ENCODE peak calls at places on chromosomes 3 and 15, in eight cellular contexts. One of them, this sample, is unnamed.

GRCh38 chr3:148955544-148956346 is 35.6 kb upstream of the GYG1 start:
- DNase-seq in breast epithelium: peak; percentile 75
- DNase-seq in endothelial cell of umbilical vein: peak; percentile 87
- DNase-seq in heart left ventricle: peak; percentile 53
- DNase-seq in HCT116: peak; percentile 48
- DNase-seq in tibial nerve: peak; percentile 91
- DNase-seq in IMR-90: peak; percentile 95
- DNase-seq in stomach: peak; percentile 39
- DNase-seq in this sample: peak; percentile 93

GRCh38 chr3:45793482-45794176 is 2.7 kb downstream of the SLC6A20 start:
- DNase-seq in breast epithelium: peak; percentile 13
- DNase-seq in endothelial cell of umbilical vein: no peak
- DNase-seq in heart left ventricle: no peak
- DNase-seq in HCT116: no peak
- DNase-seq in tibial nerve: no peak
- DNase-seq in IMR-90: no peak
- DNase-seq in stomach: no peak
- DNase-seq in this sample: no peak

GRCh38 chr15:58522391-58522790 is 90.6 kb downstream of the LIPC start:
- DNase-seq in breast epithelium: no peak
- DNase-seq in endothelial cell of umbilical vein: no peak
- DNase-seq in heart left ventricle: no peak
- DNase-seq in HCT116: no peak
- DNase-seq in tibial nerve: no peak
- DNase-seq in IMR-90: no peak
- DNase-seq in stomach: no peak
- DNase-seq in this sample: no peak

GRCh38 chr3:57682284-57682683 is 10.6 kb downstream of the DENND6A start:
- DNase-seq in breast epithelium: no peak
- DNase-seq in endothelial cell of umbilical vein: no peak
- DNase-seq in heart left ventricle: no peak
- DNase-seq in HCT116: no peak
- DNase-seq in tibial nerve: no peak
- DNase-seq in IMR-90: peak; percentile 53
- DNase-seq in stomach: no peak
- DNase-seq in this sample: no peak

GRCh38 chr15:49062900-49063299 is 16.7 kb upstream of the SECISBP2L start:
- DNase-seq in breast epithelium: no peak
- DNase-seq in endothelial cell of umbilical vein: no peak
- DNase-seq in heart left ventricle: no peak
- DNase-seq in HCT116: no peak
- DNase-seq in tibial nerve: no peak
- DNase-seq in IMR-90: no peak
- DNase-seq in stomach: no peak
- DNase-seq in this sample: no peak

GRCh38 chr3:13539671-13540070 is 9.3 kb upstream of the FBLN2 start:
- DNase-seq in breast epithelium: no peak
- DNase-seq in endothelial cell of umbilical vein: no peak
- DNase-seq in heart left ventricle: no peak
- DNase-seq in HCT116: no peak
- DNase-seq in tibial nerve: no peak
- DNase-seq in IMR-90: peak; percentile 50
- DNase-seq in stomach: no peak
- DNase-seq in this sample: no peak

GRCh38 chr15:63836579-63836978 is 2.8 kb upstream of the HERC1 start:
- DNase-seq in breast epithelium: no peak
- DNase-seq in endothelial cell of umbilical vein: peak; percentile 99
- DNase-seq in heart left ventricle: no peak
- DNase-seq in HCT116: no peak
- DNase-seq in tibial nerve: no peak
- DNase-seq in IMR-90: no peak
- DNase-seq in stomach: no peak
- DNase-seq in this sample: no peak

GRCh38 chr3:50483374-50483773 is 20.1 kb downstream of the CACNA2D2 start:
- DNase-seq in breast epithelium: no peak
- DNase-seq in endothelial cell of umbilical vein: no peak
- DNase-seq in heart left ventricle: no peak
- DNase-seq in HCT116: no peak
- DNase-seq in tibial nerve: no peak
- DNase-seq in IMR-90: no peak
- DNase-seq in stomach: no peak
- DNase-seq in this sample: no peak

GRCh38 chr3:102025568-102025967 is 176.3 kb downstream of the NFKBIZ start:
- DNase-seq in breast epithelium: no peak
- DNase-seq in endothelial cell of umbilical vein: no peak
- DNase-seq in heart left ventricle: no peak
- DNase-seq in HCT116: no peak
- DNase-seq in tibial nerve: no peak
- DNase-seq in IMR-90: no peak
- DNase-seq in stomach: no peak
- DNase-seq in this sample: no peak

GRCh38 chr15:66472176-66472999 is 25.2 kb downstream of the SNAPC5 start:
- DNase-seq in breast epithelium: no peak
- DNase-seq in endothelial cell of umbilical vein: peak; percentile 41
- DNase-seq in heart left ventricle: no peak
- DNase-seq in HCT116: no peak
- DNase-seq in tibial nerve: no peak
- DNase-seq in IMR-90: peak; percentile 50
- DNase-seq in stomach: no peak
- DNase-seq in this sample: no peak

GRCh38 chr3:171266034-171266805 is 194.0 kb downstream of the TNIK start:
- DNase-seq in breast epithelium: no peak
- DNase-seq in endothelial cell of umbilical vein: peak; percentile 37
- DNase-seq in heart left ventricle: no peak
- DNase-seq in HCT116: no peak
- DNase-seq in tibial nerve: no peak
- DNase-seq in IMR-90: peak; percentile 41
- DNase-seq in stomach: no peak
- DNase-seq in this sample: no peak

GRCh38 chr3:141370065-141370533 is 1.8 kb downstream of the ZBTB38 start:
- DNase-seq in breast epithelium: peak; percentile 49
- DNase-seq in endothelial cell of umbilical vein: peak; percentile 94
- DNase-seq in heart left ventricle: peak; percentile 51
- DNase-seq in HCT116: peak; percentile 91
- DNase-seq in tibial nerve: peak; percentile 69
- DNase-seq in IMR-90: peak; percentile 90
- DNase-seq in stomach: peak; percentile 29
- DNase-seq in this sample: no peak

GRCh38 chr15:68220967-68221366 is 8.6 kb downstream of the CLN6 start:
- DNase-seq in breast epithelium: peak; percentile 2
- DNase-seq in endothelial cell of umbilical vein: no peak
- DNase-seq in heart left ventricle: no peak
- DNase-seq in HCT116: no peak
- DNase-seq in tibial nerve: no peak
- DNase-seq in IMR-90: no peak
- DNase-seq in stomach: no peak
- DNase-seq in this sample: no peak

GRCh38 chr3:112519424-112520001 is 20.2 kb upstream of the BTLA start:
- DNase-seq in breast epithelium: no peak
- DNase-seq in endothelial cell of umbilical vein: peak; percentile 79
- DNase-seq in heart left ventricle: peak; percentile 22
- DNase-seq in HCT116: peak; percentile 51
- DNase-seq in tibial nerve: peak; percentile 72
- DNase-seq in IMR-90: peak; percentile 78
- DNase-seq in stomach: no peak
- DNase-seq in this sample: no peak

GRCh38 chr15:62874933-62875625 is 167.5 kb upstream of the TPM1 start:
- DNase-seq in breast epithelium: no peak
- DNase-seq in endothelial cell of umbilical vein: no peak
- DNase-seq in heart left ventricle: no peak
- DNase-seq in HCT116: no peak
- DNase-seq in tibial nerve: no peak
- DNase-seq in IMR-90: no peak
- DNase-seq in stomach: no peak
- DNase-seq in this sample: no peak

DNA sequence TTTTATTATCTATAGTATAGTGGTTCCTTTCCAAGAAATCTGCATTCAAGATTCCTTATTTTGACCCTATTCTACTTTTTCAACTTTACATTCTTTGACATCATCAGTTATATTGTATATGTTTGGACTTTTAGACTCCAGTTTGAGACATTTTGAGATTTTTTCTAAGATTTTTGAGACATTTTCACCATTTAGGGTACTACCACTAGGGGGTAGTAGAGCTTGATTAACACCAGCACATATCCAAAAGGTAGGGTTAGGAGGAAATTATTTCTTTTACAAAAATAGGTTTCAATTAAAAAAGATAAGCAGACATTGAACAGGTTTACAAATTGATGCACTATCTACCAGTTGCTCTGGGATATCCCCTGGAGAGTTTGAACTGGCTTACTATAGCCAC is 262.5 kb downstream of the SCAPER start:
- DNase-seq in breast epithelium: no peak
- DNase-seq in endothelial cell of umbilical vein: no peak
- DNase-seq in heart left ventricle: no peak
- DNase-seq in HCT116: no peak
- DNase-seq in tibial nerve: no peak
- DNase-seq in IMR-90: no peak
- DNase-seq in stomach: no peak
- DNase-seq in this sample: no peak
- TF ChIP-seq CTCF in breast epithelium: no peak
- TF ChIP-seq CTCF in endothelial cell of umbilical vein: peak; percentile 9
- TF ChIP-seq CTCF in heart left ventricle: peak; percentile 48
- TF ChIP-seq CTCF in HCT116: peak; percentile 9
- TF ChIP-seq CTCF in tibial nerve: no peak
- TF ChIP-seq CTCF in IMR-90: peak; percentile 34
- TF ChIP-seq CTCF in stomach: no peak
- TF ChIP-seq CTCF in this sample: no peak

GRCh38 chr3:62938583-62938982 is 63.4 kb upstream of the CADPS start:
- DNase-seq in breast epithelium: no peak
- DNase-seq in endothelial cell of umbilical vein: no peak
- DNase-seq in heart left ventricle: no peak
- DNase-seq in HCT116: no peak
- DNase-seq in tibial nerve: no peak
- DNase-seq in IMR-90: no peak
- DNase-seq in stomach: no peak
- DNase-seq in this sample: no peak
- TF ChIP-seq POLR2A in breast epithelium: no peak
- TF ChIP-seq POLR2A in endothelial cell of umbilical vein: no peak
- TF ChIP-seq POLR2A in heart left ventricle: no peak
- TF ChIP-seq POLR2A in HCT116: no peak
- TF ChIP-seq POLR2A in tibial nerve: no peak
- TF ChIP-seq POLR2A in IMR-90: no peak
- TF ChIP-seq POLR2A in stomach: no peak
- TF ChIP-seq POLR2A in this sample: no peak

DNA sequence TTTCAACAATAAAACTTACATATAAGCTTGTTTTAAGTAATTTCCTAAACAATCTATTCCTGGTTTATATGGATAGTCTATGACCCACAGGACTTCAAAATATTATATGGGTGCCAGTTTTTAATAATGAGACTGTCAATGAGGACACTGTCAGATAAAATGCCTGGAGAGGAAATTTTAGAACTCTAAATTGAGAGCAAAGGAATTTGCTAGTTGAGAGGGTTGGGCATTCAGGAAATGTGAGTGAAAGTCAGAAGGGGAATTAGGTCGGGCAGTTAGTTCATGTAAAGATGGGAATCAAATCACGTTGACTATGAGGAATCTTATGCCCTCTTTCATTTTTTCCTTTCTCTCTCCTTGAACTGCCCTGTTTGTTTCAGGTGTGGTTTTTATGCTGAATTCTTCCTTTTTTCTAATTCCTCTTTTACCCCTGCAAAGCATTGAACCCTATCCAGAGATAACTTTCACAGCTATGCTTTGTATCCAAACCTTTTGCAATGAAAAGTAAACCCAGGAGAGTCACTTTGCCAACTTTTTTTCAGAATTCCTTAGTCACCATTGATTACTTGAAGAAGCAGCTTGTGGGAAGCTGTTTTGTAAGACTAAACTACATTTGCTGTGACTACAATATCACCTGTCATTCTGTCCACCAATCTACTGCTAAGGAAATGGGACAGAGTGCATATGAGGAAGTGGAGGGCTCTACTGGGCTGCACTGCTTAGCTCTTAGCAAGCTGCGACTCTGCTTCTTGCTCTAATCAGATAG is 27.8 kb downstream of the CHP1 start:
- DNase-seq in breast epithelium: no peak
- DNase-seq in endothelial cell of umbilical vein: no peak
- DNase-seq in heart left ventricle: no peak
- DNase-seq in HCT116: no peak
- DNase-seq in tibial nerve: no peak
- DNase-seq in IMR-90: peak; percentile 77
- DNase-seq in stomach: peak; percentile 43
- DNase-seq in this sample: no peak
- H3K27ac ChIP-seq in breast epithelium: peak overlapping the region; percentile 46
- H3K27ac ChIP-seq in endothelial cell of umbilical vein: no peak overlapping the region
- H3K27ac ChIP-seq in heart left ventricle: peak overlapping the region; percentile 16
- H3K27ac ChIP-seq in HCT116: no peak overlapping the region
- H3K27ac ChIP-seq in tibial nerve: no peak overlapping the region
- H3K27ac ChIP-seq in IMR-90: no peak overlapping the region
- H3K27ac ChIP-seq in stomach: peak overlapping the region; percentile 74
- H3K27ac ChIP-seq in this sample: no peak overlapping the region

DNA sequence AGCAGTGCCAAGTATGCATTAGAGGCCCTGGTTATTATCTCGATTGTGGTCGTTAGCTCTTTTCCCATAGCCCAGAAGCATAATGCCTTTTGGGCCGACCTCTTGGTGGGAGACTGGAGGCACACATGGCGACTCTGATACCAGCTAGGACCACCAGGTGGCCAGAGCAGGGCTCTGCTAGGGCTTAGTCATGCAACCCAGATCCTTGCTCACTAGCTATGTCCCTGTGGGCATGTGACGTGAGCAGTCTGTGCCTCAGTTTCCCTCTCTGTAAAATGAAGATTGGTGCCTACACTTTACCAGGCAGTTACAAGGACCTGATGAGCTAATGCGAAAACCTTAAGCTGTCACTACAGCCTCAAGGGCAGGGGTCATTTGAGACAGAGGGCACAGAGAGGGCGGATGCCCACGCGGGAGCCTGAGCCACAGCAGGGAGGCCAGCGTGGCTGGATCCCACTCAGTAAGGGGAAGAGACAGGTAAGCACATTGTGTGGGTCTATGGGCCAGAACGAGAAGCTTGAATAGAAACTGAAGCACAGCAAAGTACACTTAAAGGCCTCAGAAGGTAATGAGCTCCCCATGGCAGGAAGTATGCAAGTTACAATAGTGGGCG is 8.8 kb downstream of the KLF15 start:
- DNase-seq in breast epithelium: no peak
- DNase-seq in endothelial cell of umbilical vein: no peak
- DNase-seq in heart left ventricle: peak; percentile 9
- DNase-seq in HCT116: no peak
- DNase-seq in tibial nerve: peak; percentile 4
- DNase-seq in IMR-90: no peak
- DNase-seq in stomach: no peak
- DNase-seq in this sample: no peak
- TF ChIP-seq CTCF in breast epithelium: no peak
- TF ChIP-seq CTCF in endothelial cell of umbilical vein: peak; percentile 14
- TF ChIP-seq CTCF in heart left ventricle: no peak
- TF ChIP-seq CTCF in HCT116: no peak
- TF ChIP-seq CTCF in tibial nerve: no peak
- TF ChIP-seq CTCF in IMR-90: peak; percentile 9
- TF ChIP-seq CTCF in stomach: no peak
- TF ChIP-seq CTCF in this sample: no peak

GRCh38 chr3:100389025-100389424 is 11.9 kb downstream of the TOMM70 start:
- DNase-seq in breast epithelium: no peak
- DNase-seq in endothelial cell of umbilical vein: no peak
- DNase-seq in heart left ventricle: no peak
- DNase-seq in HCT116: no peak
- DNase-seq in tibial nerve: no peak
- DNase-seq in IMR-90: no peak
- DNase-seq in stomach: no peak
- DNase-seq in this sample: no peak
- TF ChIP-seq POLR2A in breast epithelium: no peak
- TF ChIP-seq POLR2A in endothelial cell of umbilical vein: no peak
- TF ChIP-seq POLR2A in heart left ventricle: no peak
- TF ChIP-seq POLR2A in HCT116: no peak
- TF ChIP-seq POLR2A in tibial nerve: no peak
- TF ChIP-seq POLR2A in IMR-90: no peak
- TF ChIP-seq POLR2A in stomach: no peak
- TF ChIP-seq POLR2A in this sample: no peak

GRCh38 chr3:41424543-41425300 is 225.4 kb downstream of the CTNNB1 start:
- DNase-seq in breast epithelium: no peak
- DNase-seq in endothelial cell of umbilical vein: no peak
- DNase-seq in heart left ventricle: no peak
- DNase-seq in HCT116: no peak
- DNase-seq in tibial nerve: no peak
- DNase-seq in IMR-90: no peak
- DNase-seq in stomach: no peak
- DNase-seq in this sample: no peak
- H3K27ac ChIP-seq in breast epithelium: no peak overlapping the region
- H3K27ac ChIP-seq in endothelial cell of umbilical vein: no peak overlapping the region
- H3K27ac ChIP-seq in heart left ventricle: no peak overlapping the region
- H3K27ac ChIP-seq in HCT116: no peak overlapping the region
- H3K27ac ChIP-seq in tibial nerve: no peak overlapping the region
- H3K27ac ChIP-seq in IMR-90: no peak overlapping the region
- H3K27ac ChIP-seq in stomach: no peak overlapping the region
- H3K27ac ChIP-seq in this sample: no peak overlapping the region